ENCODE peak calls at places on chromosome 16, in five cellular contexts. H is colonic mucosa, C is myocyte, P is gastrocnemius medialis, X is RWPE1. I is an unnamed sample.

GRCh38 chr16:12971216-12971615 is 69.8 kb downstream of the SHISA9 start:
- DNase-seq in H (no peak), C (peak), P (no peak), X (peak), I (peak)

GRCh38 chr16:81494888-81495287 is 50.3 kb downstream of the CMIP start:
- DNase-seq in H (no peak), C (no peak), P (no peak), X (no peak), I (no peak)

GRCh38 chr16:81652798-81653505 is 126.1 kb upstream of the PLCG2 start:
- DNase-seq in H (no peak), C (no peak), P (no peak), X (no peak), I (no peak)

GRCh38 chr16:89201467-89202377 is 1.4 kb upstream of the SLC22A31 start:
- DNase-seq in H (peak), C (peak), P (peak), X (peak), I (peak)

GRCh38 chr16:19532601-19533000 is 8.9 kb downstream of the CCP110 start:
- DNase-seq in H (no peak), C (no peak), P (no peak), X (no peak), I (no peak)

GRCh38 chr16:17356243-17356933 is 114.4 kb downstream of the XYLT1 start:
- DNase-seq in H (peak), C (no peak), P (no peak), X (no peak), I (no peak)

GRCh38 chr16:28974437-28975157 is at the start of gene SPNS1:
- DNase-seq in H (peak), C (peak), P (peak), X (peak), I (peak)

GRCh38 chr16:84868829-84869457 is 49.2 kb downstream of the CRISPLD2 start:
- DNase-seq in H (no peak), C (peak), P (peak), X (no peak), I (no peak)

GRCh38 chr16:11973065-11973464 is 3.5 kb upstream of the SNX29 start:
- DNase-seq in H (no peak), C (no peak), P (no peak), X (no peak), I (no peak)

GRCh38 chr16:25258856-25259179 is 1.2 kb upstream of the ZKSCAN2 start:
- DNase-seq in H (no peak), C (no peak), P (no peak), X (no peak), I (no peak)

GRCh38 chr16:50531901-50532300 is 16.3 kb upstream of the NKD1 start:
- DNase-seq in H (no peak), C (no peak), P (no peak), X (no peak), I (no peak)

GRCh38 chr16:74100405-74101316 is 196.0 kb upstream of the PSMD7 start:
- DNase-seq in H (no peak), C (no peak), P (no peak), X (no peak), I (no peak)

GRCh38 chr16:82263456-82264159 is 93.6 kb upstream of the MPHOSPH6 start:
- DNase-seq in H (peak), C (peak), P (peak), X (peak), I (peak)

GRCh38 chr16:26316683-26317464 is 625.1 kb downstream of the HS3ST4 start:
- DNase-seq in H (no peak), C (no peak), P (no peak), X (no peak), I (no peak)

GRCh38 chr16:80085606-80086005 is 455.2 kb upstream of the DYNLRB2 start:
- DNase-seq in H (no peak), C (no peak), P (no peak), X (no peak), I (no peak)

GRCh38 chr16:1781254-1781653 is 1.1 kb downstream of the SPSB3 start:
- DNase-seq in H (no peak), C (no peak), P (no peak), X (no peak), I (no peak)

GRCh38 chr16:28874406-28874805 is 3.9 kb upstream of the ATP2A1 start:
- DNase-seq in H (no peak), C (no peak), P (no peak), X (no peak), I (no peak)

GRCh38 chr16:50828164-50828702 is 86.3 kb downstream of the CYLD start:
- DNase-seq in H (no peak), C (no peak), P (no peak), X (no peak), I (no peak)

GRCh38 chr16:73298562-73298961 is 250.6 kb upstream of the ZFHX3 start:
- DNase-seq in H (no peak), C (no peak), P (no peak), X (no peak), I (peak)

GRCh38 chr16:66606000-66606751 is 1.7 kb downstream of the CMTM3 start:
- DNase-seq in H (no peak), C (no peak), P (no peak), X (no peak), I (peak)

GRCh38 chr16:85444879-85445778 is 168.0 kb upstream of the GSE1 start:
- DNase-seq in H (peak), C (no peak), P (no peak), X (no peak), I (no peak)

GRCh38 chr16:86740817-86741799 is 162.8 kb downstream of the FOXL1 start:
- DNase-seq in H (no peak), C (peak), P (peak), X (peak), I (peak)

GRCh38 chr16:83215417-83216001 is 588.7 kb downstream of the CDH13 start:
- DNase-seq in H (peak), C (no peak), P (no peak), X (peak), I (peak)

GRCh38 chr16:20944861-20945390 is 44.4 kb downstream of the LYRM1 start:
- DNase-seq in H (no peak), C (no peak), P (no peak), X (no peak), I (no peak)

GRCh38 chr16:49856741-49857330 is 924 bp upstream of the ZNF423 start:
- DNase-seq in H (peak), C (peak), P (peak), X (peak), I (peak)

GRCh38 chr16:12009922-12010321 is 33.4 kb downstream of the SNX29 start:
- DNase-seq in H (no peak), C (no peak), P (no peak), X (no peak), I (no peak)

GRCh38 chr16:20750558-20750957 is 8.9 kb upstream of the THUMPD1 start:
- DNase-seq in H (no peak), C (no peak), P (no peak), X (no peak), I (no peak)

GRCh38 chr16:49781401-49781800 is 74.5 kb downstream of the ZNF423 start:
- DNase-seq in H (no peak), C (no peak), P (no peak), X (no peak), I (no peak)

GRCh38 chr16:56195151-56195550 is 3.9 kb downstream of the GNAO1 start:
- DNase-seq in H (no peak), C (peak), P (no peak), X (no peak), I (no peak)

GRCh38 chr16:84907046-84907445 is 87.3 kb downstream of the CRISPLD2 start:
- DNase-seq in H (no peak), C (no peak), P (no peak), X (no peak), I (no peak)

GRCh38 chr16:3013491-3013951 is 798 bp downstream of the CLDN9 start:
- DNase-seq in H (no peak), C (no peak), P (no peak), X (no peak), I (no peak)

GRCh38 chr16:68951991-68952877 is 108.9 kb downstream of the TANGO6 start:
- DNase-seq in H (no peak), C (no peak), P (no peak), X (peak), I (no peak)

GRCh38 chr16:53207810-53208752 is 153.3 kb downstream of the CHD9 start:
- DNase-seq in H (peak), C (peak), P (peak), X (peak), I (peak)